ENCODE peak calls at places on chromosomes 16 and 17, in seven cellular contexts. L is AG04450; S is aorta; K is A549; C is naive thymus-derived CD4-positive, alpha-beta T cell; G is ovary; F is T-helper 17 cell. Y is an unnamed sample. For H3K9me3, the result is how much of the 10 kb centered on the place peaks cover.

GRCh38 chr16:27189335-27189972 is 13.9 kb upstream of the KDM8 start:
- DNase-seq in F (no peak), K (no peak), G (no peak), C (no peak), L (no peak), S (peak), Y (no peak)

GRCh38 chr17:50123649-50124349 is 6.2 kb downstream of the SAMD14 start:
- DNase-seq in L (no peak), G (no peak), C (no peak), F (no peak), S (no peak), K (no peak), Y (no peak)

GRCh38 chr17:70241071-70241470 is 71.7 kb downstream of the KCNJ2 start:
- DNase-seq in C (no peak), K (no peak), G (no peak), S (no peak), L (no peak), F (no peak), Y (no peak)

GRCh38 chr16:72833969-72834368 is 214.0 kb downstream of the ZFHX3 start:
- DNase-seq in C (no peak), K (no peak), S (no peak), L (no peak), G (no peak), F (no peak), Y (no peak)

GRCh38 chr16:66551788-66552287 is 538 bp upstream of the CKLF start:
- DNase-seq in L (no peak), C (no peak), F (no peak), S (no peak), G (no peak), K (peak), Y (no peak)

GRCh38 chr17:72119963-72120877 is 600 bp upstream of the SOX9 start:
- DNase-seq in G (no peak), C (no peak), L (peak), F (no peak), S (no peak), K (no peak), Y (peak)

GRCh38 chr17:19002805-19003542 is 1.6 kb downstream of the FAM83G start:
- DNase-seq in C (no peak), F (no peak), S (no peak), L (no peak), G (no peak), K (no peak), Y (no peak)

GRCh38 chr17:66373944-66374817 is 71.8 kb downstream of the PRKCA start:
- DNase-seq in K (no peak), G (no peak), C (peak), F (peak), S (no peak), L (no peak), Y (peak)

GRCh38 chr17:45052052-45052772 is 780 bp upstream of the DCAKD start:
- DNase-seq in F (no peak), S (peak), G (peak), K (peak), L (no peak), C (peak), Y (no peak)

GRCh38 chr16:60137891-60138290 is 1403.8 kb upstream of the GOT2 start:
- DNase-seq in L (no peak), F (no peak), K (no peak), S (no peak), C (no peak), G (no peak), Y (no peak)

GRCh38 chr17:45296833-45297124 is 20.0 kb downstream of the MAP3K14 start:
- DNase-seq in K (no peak), L (no peak), G (no peak), C (no peak), F (no peak), S (no peak), Y (no peak)

GRCh38 chr17:58399974-58400373 is 17.4 kb downstream of the RNF43 start:
- DNase-seq in L (no peak), K (no peak), C (no peak), S (no peak), F (no peak), G (no peak), Y (no peak)
- H3K9me3 ChIP-seq in L (under half), K (under half), C (under half), S (under half), F (under half), G (under half), Y (under half)

GRCh38 chr17:53630115-53630514 is 192.6 kb upstream of the KIF2B start:
- DNase-seq in S (no peak), G (no peak), K (no peak), F (no peak), C (no peak), L (no peak), Y (no peak)
- H3K9me3 ChIP-seq in S (under half), G (under half), K (under half), F (under half), C (under half), L (under half), Y (under half)

GRCh38 chr16:16159662-16160061 is 63.6 kb downstream of the ABCC6 start:
- DNase-seq in F (no peak), C (no peak), S (no peak), L (no peak), G (no peak), K (no peak), Y (peak)

GRCh38 chr16:16161319-16161718 is 62.0 kb downstream of the ABCC6 start:
- DNase-seq in L (no peak), F (no peak), S (no peak), K (no peak), G (no peak), C (no peak), Y (no peak)

GRCh38 chr16:16157166-16157565 is 66.1 kb downstream of the ABCC6 start:
- DNase-seq in G (no peak), S (no peak), L (no peak), F (no peak), K (no peak), C (no peak), Y (no peak)

GRCh38 chr16:16158082-16158658 is 65.1 kb downstream of the ABCC6 start:
- DNase-seq in K (no peak), S (no peak), G (no peak), C (no peak), L (no peak), F (no peak), Y (no peak)

GRCh38 chr16:16158741-16159374 is 64.4 kb downstream of the ABCC6 start:
- DNase-seq in K (no peak), C (no peak), S (no peak), G (no peak), L (no peak), F (no peak), Y (no peak)
- H3K9me3 ChIP-seq in K (under half), C (under half), S (under half), G (under half), L (under half), F (under half), Y (under half)

DNA sequence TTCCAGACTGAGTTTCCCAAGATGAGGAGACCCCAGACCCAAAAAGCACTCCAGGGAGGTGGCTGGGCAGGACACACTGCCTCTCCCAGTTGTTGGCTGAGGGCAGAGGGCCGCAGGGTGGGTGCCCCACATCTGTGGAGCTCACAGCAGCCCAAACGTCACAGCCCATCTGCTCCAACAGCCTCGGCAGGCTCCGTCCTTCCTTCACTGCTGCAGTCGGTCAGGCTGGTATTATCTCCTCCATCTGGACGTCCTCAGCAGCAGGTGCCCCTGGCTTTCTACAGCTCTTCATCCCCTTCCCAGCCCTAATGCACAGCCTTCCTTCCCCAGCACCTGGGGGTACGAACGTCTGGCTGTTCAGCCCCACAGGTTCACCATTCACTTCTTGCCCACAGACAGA is 55.2 kb downstream of the PRMT7 start:
- DNase-seq in G (no peak), L (no peak), F (no peak), S (no peak), K (no peak), C (no peak), Y (no peak)
- H3K9me3 ChIP-seq in G (under half), L (under half), F (under half), S (under half), K (under half), C (under half), Y (under half)

GRCh38 chr16:79816081-79816497 is 215.6 kb upstream of the MAF start:
- DNase-seq in S (no peak), L (no peak), C (no peak), G (no peak), K (no peak), F (no peak), Y (no peak)
- H3K9me3 ChIP-seq in S (under half), L (under half), C (under half), G (under half), K (under half), F (under half), Y (under half)

GRCh38 chr17:22460461-22461063 is 768.2 kb downstream of the KCNJ18 start:
- DNase-seq in K (no peak), F (no peak), L (no peak), C (no peak), G (no peak), S (no peak), Y (no peak)

GRCh38 chr17:22461460-22462145 is 769.3 kb downstream of the KCNJ18 start:
- DNase-seq in K (no peak), G (no peak), C (no peak), S (no peak), F (no peak), L (no peak), Y (no peak)

GRCh38 chr17:22459953-22460350 is 767.6 kb downstream of the KCNJ18 start:
- DNase-seq in S (no peak), C (no peak), L (no peak), G (no peak), K (no peak), F (no peak), Y (no peak)

GRCh38 chr17:22462461-22462860 is 770.1 kb downstream of the KCNJ18 start:
- DNase-seq in F (no peak), L (no peak), K (no peak), G (no peak), C (no peak), S (no peak), Y (no peak)

GRCh38 chr17:22459331-22459952 is 767.1 kb downstream of the KCNJ18 start:
- DNase-seq in L (no peak), G (no peak), S (no peak), K (no peak), C (no peak), F (no peak), Y (no peak)
- H3K9me3 ChIP-seq in L (under half), G (under half), S (under half), K (under half), C (under half), F (under half), Y (under half)

DNA sequence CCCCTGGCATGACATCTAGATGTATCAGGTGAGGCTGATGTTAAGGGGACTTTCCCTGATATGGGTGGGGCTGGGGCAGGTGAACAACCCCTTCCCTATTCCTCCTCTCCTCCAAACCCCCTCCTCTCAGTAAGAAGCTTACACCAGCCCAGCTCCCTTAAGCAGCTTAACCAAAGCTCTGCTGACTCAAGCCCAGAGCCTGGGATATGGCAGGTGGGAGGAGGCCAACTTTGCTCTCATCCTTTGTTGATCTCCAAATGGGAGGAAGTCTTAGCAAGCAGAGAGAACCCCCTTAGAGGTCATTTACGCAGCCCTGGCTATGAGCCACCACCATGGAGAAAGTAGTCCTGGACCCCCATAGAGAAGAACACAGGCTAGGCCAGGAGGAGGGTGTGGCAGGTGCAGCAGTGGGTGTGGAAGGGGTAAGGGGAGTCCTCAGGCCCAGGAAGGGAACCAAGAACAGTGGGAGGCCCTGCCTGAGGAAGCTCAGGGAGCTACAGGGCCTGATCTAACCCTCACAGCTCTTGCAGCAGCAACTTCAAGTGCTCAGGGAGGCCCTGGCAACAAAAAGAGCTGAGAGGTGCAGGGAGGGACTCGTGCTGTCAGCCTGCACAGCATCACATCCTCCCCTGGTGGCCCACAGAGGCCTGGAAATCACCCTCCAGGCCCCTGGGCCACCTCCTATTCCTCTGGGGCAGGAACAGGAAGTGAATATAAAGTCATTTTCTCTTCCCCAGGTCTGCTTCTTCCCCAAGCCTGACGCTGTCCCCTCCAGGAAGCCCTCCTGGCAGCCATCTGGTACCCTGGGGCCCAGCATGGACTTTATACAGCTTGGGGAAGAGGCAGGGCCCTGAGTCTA is 2.9 kb downstream of the UNC119 start:
- DNase-seq in G (no peak), C (peak), S (peak), K (no peak), F (peak), L (no peak), Y (no peak)
- H3K9me3 ChIP-seq in G (under half), C (under half), S (under half), K (under half), F (under half), L (under half), Y (under half)